ENCODE peak calls at places on chromosomes 2 and 18, in seven cellular contexts. G, S, K, W, B, H and P are unnamed samples.
A peak's percentile ranks its signal among the peaks of the same experiment; 100 is the strongest.

GRCh38 chr2:159410276-159410675 is 123.8 kb upstream of the WDSUB1 start:
- DNase-seq in G (no peak), S (no peak), K (no peak), W (no peak), B (no peak), H (no peak), P (no peak)

GRCh38 chr2:5849596-5849995 is 157.4 kb downstream of the SOX11 start:
- DNase-seq in G (no peak), S (no peak), K (no peak), W (no peak), B (no peak), H (no peak), P (no peak)

GRCh38 chr2:32680937-32681336 is 53.1 kb downstream of the TTC27 start:
- DNase-seq in G (no peak), S (no peak), K (peak; percentile 39), W (no peak), B (no peak), H (no peak), P (no peak)

GRCh38 chr18:52422985-52423601 is 83.1 kb downstream of the DCC start:
- DNase-seq in G (no peak), S (no peak), K (no peak), W (no peak), B (peak; percentile 19), H (no peak), P (no peak)

GRCh38 chr2:84550916-84551315 is 34.6 kb downstream of the DNAH6 start:
- DNase-seq in G (no peak), S (no peak), K (no peak), W (no peak), B (no peak), H (no peak), P (no peak)

GRCh38 chr2:44178950-44179349 is 10.3 kb downstream of the PPM1B start:
- DNase-seq in G (no peak), S (no peak), K (no peak), W (no peak), B (no peak), H (no peak), P (no peak)

GRCh38 chr18:9366126-9366714 is 31.6 kb downstream of the TWSG1 start:
- DNase-seq in G (no peak), S (peak; percentile 82), K (peak; percentile 60), W (peak; percentile 46), B (peak; percentile 35), H (no peak), P (no peak)

GRCh38 chr18:470661-471501 is 29.6 kb downstream of the COLEC12 start:
- DNase-seq in G (no peak), S (no peak), K (peak; percentile 84), W (no peak), B (no peak), H (no peak), P (no peak)

GRCh38 chr2:148877403-148877740 is 2.3 kb downstream of the KIF5C start:
- DNase-seq in G (no peak), S (no peak), K (no peak), W (no peak), B (no peak), H (no peak), P (no peak)

GRCh38 chr2:64186698-64187605 is 42.7 kb upstream of the PELI1 start:
- DNase-seq in G (no peak), S (no peak), K (peak; percentile 6), W (no peak), B (no peak), H (no peak), P (no peak)

GRCh38 chr2:177445223-177445622 is 52.6 kb downstream of the AGPS start:
- DNase-seq in G (no peak), S (no peak), K (no peak), W (no peak), B (no peak), H (no peak), P (no peak)

GRCh38 chr2:105405291-105405690 is 6.4 kb upstream of the FHL2 start:
- DNase-seq in G (peak; percentile 22), S (no peak), K (peak; percentile 81), W (no peak), B (no peak), H (no peak), P (no peak)

GRCh38 chr2:106566050-106566449 is 78.9 kb downstream of the CD8B2 start:
- DNase-seq in G (peak; percentile 55), S (no peak), K (peak; percentile 68), W (no peak), B (no peak), H (no peak), P (no peak)

GRCh38 chr2:109624339-109624738 is 10.2 kb downstream of the SOWAHC start:
- DNase-seq in G (no peak), S (no peak), K (no peak), W (no peak), B (no peak), H (no peak), P (no peak)

GRCh38 chr2:98846041-98846440 is 90.0 kb downstream of the CRACDL start:
- DNase-seq in G (no peak), S (no peak), K (peak; percentile 17), W (no peak), B (no peak), H (no peak), P (no peak)

GRCh38 chr2:51237626-51238271 is 205.8 kb upstream of the NRXN1 start:
- DNase-seq in G (no peak), S (no peak), K (no peak), W (no peak), B (no peak), H (no peak), P (no peak)

GRCh38 chr2:24651643-24652003 is 141.6 kb downstream of the PTRHD1 start:
- DNase-seq in G (no peak), S (no peak), K (no peak), W (no peak), B (no peak), H (no peak), P (no peak)

GRCh38 chr2:21289994-21290393 is 166.2 kb downstream of the TDRD15 start:
- DNase-seq in G (peak; percentile 54), S (no peak), K (no peak), W (no peak), B (no peak), H (no peak), P (no peak)

GRCh38 chr2:181575650-181576025 is 81.3 kb downstream of the CERKL start:
- DNase-seq in G (no peak), S (no peak), K (no peak), W (no peak), B (no peak), H (no peak), P (no peak)

GRCh38 chr2:240398711-240399267 is 36.7 kb upstream of the GPC1 start:
- DNase-seq in G (peak; percentile 12), S (peak; percentile 22), K (no peak), W (peak; percentile 12), B (no peak), H (no peak), P (peak; percentile 52)

GRCh38 chr2:82797469-82797868 is 1661.6 kb downstream of the SUCLG1 start:
- DNase-seq in G (no peak), S (no peak), K (no peak), W (no peak), B (no peak), H (no peak), P (no peak)

DNA sequence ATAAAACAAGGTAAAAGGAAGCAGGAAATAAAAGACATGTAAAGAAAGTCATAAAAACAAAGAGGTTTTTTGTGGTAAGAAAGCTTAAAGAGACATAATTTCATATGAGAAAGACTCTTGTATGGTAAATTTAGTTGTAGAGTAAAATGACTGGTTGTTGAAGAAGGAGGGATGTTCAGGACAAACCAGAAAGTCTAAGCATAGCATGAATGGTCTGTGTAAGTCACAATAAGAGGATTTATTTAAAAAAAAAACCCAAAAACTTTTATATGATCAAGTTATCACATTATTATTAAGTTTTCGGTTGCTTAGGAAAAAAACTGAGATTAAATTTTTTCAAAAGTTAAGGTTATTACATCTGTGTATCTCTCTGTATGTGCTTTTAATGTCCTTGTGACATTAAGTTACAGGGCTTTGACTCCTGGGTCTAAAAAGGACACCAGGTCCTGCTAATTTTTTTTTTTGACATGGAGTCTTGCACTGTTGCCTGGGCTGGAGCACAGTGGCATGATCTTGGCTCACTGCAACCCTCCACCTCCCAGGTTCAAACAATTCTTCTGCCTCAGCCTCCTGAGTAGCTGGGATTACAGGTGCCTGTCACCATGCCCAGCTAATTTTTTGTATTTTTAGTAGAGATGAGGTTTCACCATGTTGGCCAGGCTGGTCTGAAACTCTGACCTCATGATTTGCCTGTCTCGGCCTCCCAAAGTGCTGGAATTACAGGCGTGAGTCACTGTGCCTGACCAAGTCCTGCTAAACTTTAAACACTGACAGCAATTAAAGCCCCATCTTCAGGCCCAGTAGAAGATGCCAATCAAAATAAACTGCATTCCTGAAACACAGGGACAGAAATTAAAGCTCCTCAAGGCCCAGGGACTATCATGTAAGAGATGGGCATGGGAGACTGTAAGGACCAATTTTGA is 14.2 kb upstream of the OXER1 start:
- DNase-seq in G (no peak), S (no peak), K (peak; percentile 50), W (peak; percentile 30), B (no peak), H (no peak), P (peak; percentile 67)
- H3K9me3 ChIP-seq in G (no peaks in the 10 kb centered on the region), S (peaks cover 7% of the 10 kb centered on the region), K (no peaks in the 10 kb centered on the region), W (no peaks in the 10 kb centered on the region), B (peaks cover 6% of the 10 kb centered on the region), H (no peaks in the 10 kb centered on the region), P (no peaks in the 10 kb centered on the region)

GRCh38 chr18:78660311-78660710 is 319.3 kb upstream of the SALL3 start:
- DNase-seq in G (no peak), S (no peak), K (no peak), W (no peak), B (no peak), H (no peak), P (no peak)
- H3K9me3 ChIP-seq in G (no peaks in the 10 kb centered on the region), S (peaks cover 10% of the 10 kb centered on the region), K (no peaks in the 10 kb centered on the region), W (no peaks in the 10 kb centered on the region), B (no peaks in the 10 kb centered on the region), H (no peaks in the 10 kb centered on the region), P (no peaks in the 10 kb centered on the region)

GRCh38 chr2:184859187-184859586 is 260.9 kb downstream of the ZNF804A start:
- DNase-seq in G (no peak), S (no peak), K (no peak), W (no peak), B (no peak), H (no peak), P (no peak)
- H3K9me3 ChIP-seq in G (peaks cover 27% of the 10 kb centered on the region), S (no peaks in the 10 kb centered on the region), K (no peaks in the 10 kb centered on the region), W (no peaks in the 10 kb centered on the region), B (peaks cover 4% of the 10 kb centered on the region), H (peaks cover 26% of the 10 kb centered on the region), P (peaks cover 5% of the 10 kb centered on the region)

GRCh38 chr2:172539767-172540166 is 16.1 kb upstream of the PDK1 start:
- DNase-seq in G (no peak), S (no peak), K (no peak), W (no peak), B (no peak), H (no peak), P (no peak)

GRCh38 chr2:172545408-172546075 is 10.3 kb upstream of the PDK1 start:
- DNase-seq in G (no peak), S (no peak), K (peak; percentile 65), W (no peak), B (no peak), H (no peak), P (no peak)

GRCh38 chr2:172535119-172535518 is 20.8 kb upstream of the PDK1 start:
- DNase-seq in G (no peak), S (no peak), K (no peak), W (no peak), B (no peak), H (no peak), P (no peak)

DNA sequence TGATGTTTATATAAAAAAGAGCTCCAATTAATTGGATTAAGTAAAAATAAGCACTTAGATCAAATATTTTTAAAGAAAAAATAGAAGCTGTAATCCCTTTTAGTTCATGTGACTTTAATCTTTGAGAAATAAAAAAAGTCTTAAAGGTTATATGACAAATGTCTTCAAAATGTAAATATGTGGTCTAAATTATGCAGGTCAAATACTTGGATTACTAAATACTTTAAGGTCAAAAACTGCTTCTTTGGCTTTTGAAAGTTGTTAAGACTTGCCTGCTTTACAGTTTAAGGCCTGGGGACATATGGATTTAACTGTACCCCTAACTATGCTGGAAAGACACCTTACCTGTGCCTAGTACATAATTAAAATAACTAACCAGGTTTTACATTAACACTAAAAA is 15.5 kb upstream of the PDK1 start:
- DNase-seq in G (no peak), S (no peak), K (peak; percentile 45), W (no peak), B (no peak), H (no peak), P (no peak)
- H3K9me3 ChIP-seq in G (no peaks in the 10 kb centered on the region), S (peaks cover 25% of the 10 kb centered on the region), K (no peaks in the 10 kb centered on the region), W (no peaks in the 10 kb centered on the region), B (no peaks in the 10 kb centered on the region), H (no peaks in the 10 kb centered on the region), P (no peaks in the 10 kb centered on the region)